ENCODE peak calls at places on chromosome 19, in six cellular contexts. D, T, J, S, V and E are unnamed samples.

GRCh38 chr19:56145698-56146097 is 4.6 kb downstream of the ZNF444 start:
- DNase-seq in J (no peak), V (no peak), D (no peak), S (no peak), T (no peak), E (no peak)

GRCh38 chr19:55393362-55393761 is 7.6 kb downstream of the RPL28 start:
- DNase-seq in S (no peak), V (no peak), D (no peak), J (no peak), T (no peak), E (no peak)

GRCh38 chr19:12825259-12826131 is 8.9 kb downstream of the RTBDN start:
- DNase-seq in J (no peak), T (no peak), D (peak; percentile 76), S (no peak), V (no peak), E (no peak)

GRCh38 chr19:29812080-29812880 is 489 bp downstream of the CCNE1 start:
- DNase-seq in J (no peak), D (peak; percentile 28), S (no peak), T (peak; percentile 56), V (peak; percentile 84), E (no peak)

GRCh38 chr19:56350416-56351045 is 35.9 kb upstream of the ZSCAN5A start:
- DNase-seq in V (no peak), J (peak; percentile 22), D (peak; percentile 56), S (peak; percentile 23), T (no peak), E (no peak)

GRCh38 chr19:58261968-58262921 is 16.5 kb upstream of the ZNF8 start:
- DNase-seq in J (no peak), D (no peak), S (peak; percentile 10), V (no peak), T (no peak), E (no peak)

GRCh38 chr19:55345818-55346724 is 6.4 kb downstream of the KMT5C start:
- DNase-seq in J (no peak), T (peak; percentile 62), D (no peak), V (peak; percentile 70), S (peak; percentile 46), E (no peak)

GRCh38 chr19:1074512-1075283 is 7.7 kb downstream of the ARHGAP45 start:
- DNase-seq in D (no peak), T (peak; percentile 65), S (no peak), V (peak; percentile 96), J (peak; percentile 65), E (peak; percentile 48)

GRCh38 chr19:917323-918151 is at the start of gene KISS1R:
- DNase-seq in S (no peak), J (no peak), V (no peak), T (no peak), D (peak; percentile 75), E (no peak)

GRCh38 chr19:49716154-49716553 is 25.2 kb downstream of the CPT1C start:
- DNase-seq in D (no peak), J (no peak), S (no peak), V (no peak), T (no peak), E (no peak)

GRCh38 chr19:27671876-27672275 is 1541.1 kb downstream of the UQCRFS1 start:
- DNase-seq in T (no peak), D (no peak), J (no peak), V (no peak), S (no peak), E (no peak)

GRCh38 chr19:21052902-21053301 is 29.1 kb upstream of the ZNF714 start:
- DNase-seq in S (no peak), J (no peak), T (no peak), D (no peak), V (no peak), E (no peak)

GRCh38 chr19:403221-404036 is 5.5 kb downstream of the C2CD4C start:
- DNase-seq in T (no peak), S (no peak), D (no peak), J (no peak), V (peak; percentile 63), E (no peak)

GRCh38 chr19:41528106-41528505 is 47.9 kb upstream of the CEACAM21 start:
- DNase-seq in S (no peak), J (no peak), D (no peak), T (no peak), V (no peak), E (no peak)

GRCh38 chr19:46393456-46394397 is 19.6 kb downstream of the CCDC8 start:
- DNase-seq in T (peak; percentile 28), V (peak; percentile 55), D (no peak), J (no peak), S (no peak), E (no peak)

GRCh38 chr19:17751103-17751911 is at the start of gene FCHO1:
- DNase-seq in J (no peak), V (peak; percentile 84), D (no peak), T (no peak), S (no peak), E (peak; percentile 65)

GRCh38 chr19:22918221-22918620 is 84.8 kb downstream of the ZNF728 start:
- DNase-seq in S (no peak), D (no peak), T (no peak), V (no peak), J (no peak), E (no peak)

GRCh38 chr19:49637865-49638350 is 2.0 kb downstream of the RRAS start:
- DNase-seq in J (peak; percentile 55), S (peak; percentile 75), T (peak; percentile 75), D (peak; percentile 23), V (peak; percentile 96), E (no peak)

GRCh38 chr19:45402469-45403070 is 2.3 kb downstream of the PPP1R13L start:
- DNase-seq in V (no peak), T (no peak), S (peak; percentile 26), D (peak; percentile 80), J (peak; percentile 72), E (no peak)

GRCh38 chr19:18020212-18021067 is 12.5 kb downstream of the ARRDC2 start:
- DNase-seq in S (peak; percentile 51), T (no peak), V (peak; percentile 99), D (no peak), J (peak; percentile 87), E (no peak)

GRCh38 chr19:42279902-42280760 is 11.1 kb downstream of the CIC start:
- DNase-seq in S (peak; percentile 91), D (peak; percentile 93), T (peak; percentile 95), V (peak; percentile 98), J (peak; percentile 91), E (no peak)

GRCh38 chr19:55341191-55342043 is 1.7 kb downstream of the KMT5C start:
- DNase-seq in V (peak; percentile 87), T (peak; percentile 67), D (peak; percentile 78), J (peak; percentile 59), S (peak; percentile 52), E (no peak)

GRCh38 chr19:342801-343421 is 1.7 kb downstream of the MIER2 start:
- DNase-seq in J (no peak), T (no peak), V (no peak), S (peak; percentile 96), D (no peak), E (no peak)

GRCh38 chr19:33207903-33208302 is 13.8 kb downstream of the LRP3 start:
- DNase-seq in T (no peak), D (no peak), V (peak; percentile 45), S (no peak), J (no peak), E (no peak)

GRCh38 chr19:33207040-33207620 is 13.0 kb downstream of the LRP3 start:
- DNase-seq in V (peak; percentile 65), D (no peak), S (no peak), J (no peak), T (no peak), E (no peak)

GRCh38 chr19:33205531-33206260 is 11.6 kb downstream of the LRP3 start:
- DNase-seq in J (no peak), D (no peak), V (peak; percentile 76), S (no peak), T (no peak), E (no peak)

GRCh38 chr19:33205110-33205509 is 11.0 kb downstream of the LRP3 start:
- DNase-seq in S (no peak), D (no peak), J (no peak), T (no peak), V (peak; percentile 64), E (no peak)

GRCh38 chr19:33206261-33207039 is 12.3 kb downstream of the LRP3 start:
- DNase-seq in T (no peak), V (peak; percentile 64), S (no peak), J (no peak), D (no peak), E (no peak)
- H3K27ac ChIP-seq in T (no peak overlapping the region), V (no peak overlapping the region), S (no peak overlapping the region), J (no peak overlapping the region), D (no peak overlapping the region), E (no peak overlapping the region)

GRCh38 chr19:33546656-33547055 is 25.1 kb upstream of the PEPD start:
- DNase-seq in V (peak; percentile 53), J (no peak), T (no peak), D (no peak), S (no peak), E (no peak)
- TF ChIP-seq CTCF in V (no peak), J (no peak), T (no peak), D (no peak), S (no peak), E (no peak)

GRCh38 chr19:50922316-50922853 is 11.2 kb upstream of the KLK4 start:
- DNase-seq in D (peak; percentile 90), J (peak; percentile 60), V (peak; percentile 80), T (peak; percentile 52), S (peak; percentile 46), E (no peak)
- H3K4me3 ChIP-seq in D (no peak overlapping the region), J (no peak overlapping the region), V (no peak overlapping the region), T (no peak overlapping the region), S (no peak overlapping the region), E (no peak overlapping the region)

DNA sequence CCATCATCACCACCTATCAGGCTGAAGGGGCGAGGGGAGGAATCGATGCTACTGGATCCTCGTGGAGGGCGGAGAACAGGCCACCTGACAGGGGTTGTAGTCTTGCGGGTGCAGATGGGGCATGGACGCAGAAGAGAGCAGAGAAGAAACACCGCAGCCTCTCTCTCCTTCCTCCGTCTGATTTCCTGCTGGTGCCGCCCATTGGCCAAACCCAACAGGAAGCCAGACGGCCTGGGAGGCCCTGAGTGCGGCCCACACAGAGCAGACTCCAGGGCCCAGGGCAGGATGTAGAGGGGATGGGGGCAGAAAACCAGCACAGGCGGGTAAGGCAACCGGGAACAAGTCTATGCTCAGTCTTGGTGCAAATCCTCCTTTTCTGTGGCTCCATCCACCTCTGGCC is 15.4 kb downstream of the CEBPA start:
- DNase-seq in J (no peak), T (no peak), D (no peak), S (no peak), V (peak; percentile 54), E (no peak)
- H3K27ac ChIP-seq in J (no peak overlapping the region), T (no peak overlapping the region), D (no peak overlapping the region), S (no peak overlapping the region), V (no peak overlapping the region), E (no peak overlapping the region)

GRCh38 chr19:2631213-2631821 is 71.2 kb downstream of the GNG7 start:
- DNase-seq in T (no peak), S (peak; percentile 15), V (no peak), D (no peak), J (no peak), E (no peak)
- TF ChIP-seq CTCF in T (no peak), S (no peak), V (no peak), D (no peak), J (no peak), E (no peak)

DNA sequence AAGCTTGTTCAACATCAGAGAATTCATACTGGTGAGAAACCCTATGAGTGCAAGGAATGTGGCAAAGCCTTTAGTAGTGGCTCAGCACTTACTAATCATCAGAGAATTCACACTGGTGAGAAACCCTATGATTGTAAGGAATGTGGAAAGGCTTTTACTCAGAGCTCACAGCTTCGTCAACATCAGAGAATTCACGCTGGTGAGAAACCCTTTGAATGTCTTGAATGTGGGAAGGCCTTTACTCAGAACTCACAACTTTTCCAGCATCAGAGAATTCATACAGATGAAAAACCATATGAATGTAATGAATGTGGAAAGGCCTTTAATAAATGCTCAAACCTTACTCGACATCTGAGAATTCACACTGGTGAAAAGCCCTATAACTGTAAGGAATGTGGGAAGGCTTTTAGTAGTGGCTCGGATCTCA is 25.2 kb downstream of the ZNF383 start:
- DNase-seq in T (no peak), S (no peak), V (no peak), D (no peak), J (no peak), E (no peak)
- H3K4me3 ChIP-seq in T (no peak overlapping the region), S (no peak overlapping the region), V (peak overlapping the region; percentile 11), D (no peak overlapping the region), J (no peak overlapping the region), E (no peak overlapping the region)